ENCODE peak calls at places on chromosomes 1 and 21, in seven cellular contexts. M is prostate gland, Z is esophagus muscularis mucosa, S is left ventricle myocardium inferior, X is heart right ventricle, V is pancreas, Y is left lung. A is an unnamed sample.

GRCh38 chr1:30378991-30379581 is 344.3 kb downstream of the MATN1 start:
- DNase-seq in M (no peak), Z (no peak), S (no peak), X (no peak), V (no peak), Y (no peak), A (no peak)

GRCh38 chr1:193210991-193211390 is 24.6 kb upstream of the B3GALT2 start:
- DNase-seq in M (no peak), Z (no peak), S (no peak), X (no peak), V (no peak), Y (no peak), A (no peak)

GRCh38 chr1:60132108-60132507 is 58.5 kb upstream of the C1orf87 start:
- DNase-seq in M (no peak), Z (no peak), S (no peak), X (no peak), V (no peak), Y (no peak), A (no peak)

GRCh38 chr1:9900142-9901043 is 9.7 kb downstream of the CTNNBIP1 start:
- DNase-seq in M (peak; percentile 78), Z (no peak), S (peak; percentile 79), X (peak; percentile 71), V (peak; percentile 85), Y (peak; percentile 90), A (peak; percentile 63)

GRCh38 chr1:94063379-94063778 is 57.6 kb downstream of the ABCA4 start:
- DNase-seq in M (no peak), Z (no peak), S (peak; percentile 52), X (peak; percentile 40), V (peak; percentile 33), Y (no peak), A (peak; percentile 50)

GRCh38 chr1:56409112-56409691 is 170.2 kb downstream of the PLPP3 start:
- DNase-seq in M (no peak), Z (no peak), S (peak; percentile 27), X (peak; percentile 17), V (peak; percentile 55), Y (peak; percentile 77), A (no peak)

GRCh38 chr1:223033658-223034057 is 109.4 kb downstream of the TLR5 start:
- DNase-seq in M (no peak), Z (no peak), S (no peak), X (no peak), V (no peak), Y (no peak), A (no peak)

GRCh38 chr21:42474043-42474831 is 21.8 kb downstream of the RSPH1 start:
- DNase-seq in M (peak; percentile 57), Z (no peak), S (no peak), X (no peak), V (peak; percentile 74), Y (no peak), A (peak; percentile 76)

GRCh38 chr1:109623601-109624161 is 4.0 kb downstream of the AMPD2 start:
- DNase-seq in M (no peak), Z (peak; percentile 64), S (no peak), X (no peak), V (no peak), Y (no peak), A (no peak)

GRCh38 chr1:38872401-38873026 is 634 bp downstream of the MYCBP start:
- DNase-seq in M (no peak), Z (no peak), S (no peak), X (no peak), V (no peak), Y (no peak), A (no peak)

GRCh38 chr1:97332716-97333115 is 588.1 kb downstream of the DPYD start:
- DNase-seq in M (no peak), Z (no peak), S (no peak), X (no peak), V (no peak), Y (no peak), A (no peak)

GRCh38 chr1:119636500-119637089 is 11.5 kb downstream of the ZNF697 start:
- DNase-seq in M (no peak), Z (no peak), S (no peak), X (no peak), V (no peak), Y (no peak), A (no peak)

GRCh38 chr1:185045793-185046441 is 559 bp downstream of the RNF2 start:
- DNase-seq in M (peak; percentile 10), Z (no peak), S (no peak), X (no peak), V (peak; percentile 26), Y (peak; percentile 87), A (no peak)

GRCh38 chr1:3904843-3905185 is 4.7 kb upstream of the C1orf174 start:
- DNase-seq in M (no peak), Z (no peak), S (no peak), X (no peak), V (no peak), Y (no peak), A (no peak)

GRCh38 chr1:109641341-109641740 is 14.6 kb upstream of the GSTM4 start:
- DNase-seq in M (no peak), Z (no peak), S (no peak), X (no peak), V (no peak), Y (no peak), A (no peak)

GRCh38 chr1:45493116-45493697 is 2.2 kb upstream of the TESK2 start:
- DNase-seq in M (peak; percentile 70), Z (no peak), S (no peak), X (no peak), V (peak; percentile 25), Y (no peak), A (no peak)

GRCh38 chr1:233261206-233261605 is 34.3 kb downstream of the PCNX2 start:
- DNase-seq in M (no peak), Z (no peak), S (no peak), X (no peak), V (no peak), Y (no peak), A (no peak)

GRCh38 chr1:41735587-41736290 is 183.0 kb downstream of the HIVEP3 start:
- DNase-seq in M (no peak), Z (no peak), S (peak; percentile 49), X (peak; percentile 39), V (no peak), Y (no peak), A (no peak)

GRCh38 chr1:87404306-87404705 is 75.6 kb downstream of the LMO4 start:
- DNase-seq in M (no peak), Z (no peak), S (no peak), X (no peak), V (no peak), Y (no peak), A (no peak)

GRCh38 chr21:38925923-38926322 is 120.2 kb downstream of the ETS2 start:
- DNase-seq in M (peak; percentile 63), Z (peak; percentile 93), S (peak; percentile 58), X (peak; percentile 60), V (no peak), Y (peak; percentile 76), A (no peak)

GRCh38 chr1:215104283-215104682 is 21.7 kb downstream of the KCNK2 start:
- DNase-seq in M (no peak), Z (no peak), S (no peak), X (no peak), V (no peak), Y (no peak), A (no peak)

GRCh38 chr1:208264469-208265126 is 20.4 kb upstream of the PLXNA2 start:
- DNase-seq in M (no peak), Z (no peak), S (peak; percentile 24), X (no peak), V (no peak), Y (no peak), A (no peak)
- H3K4me3 ChIP-seq in M (no peak overlapping the region), Z (no peak overlapping the region), S (no peak overlapping the region), X (no peak overlapping the region), V (no peak overlapping the region), Y (no peak overlapping the region), A (no peak overlapping the region)

DNA sequence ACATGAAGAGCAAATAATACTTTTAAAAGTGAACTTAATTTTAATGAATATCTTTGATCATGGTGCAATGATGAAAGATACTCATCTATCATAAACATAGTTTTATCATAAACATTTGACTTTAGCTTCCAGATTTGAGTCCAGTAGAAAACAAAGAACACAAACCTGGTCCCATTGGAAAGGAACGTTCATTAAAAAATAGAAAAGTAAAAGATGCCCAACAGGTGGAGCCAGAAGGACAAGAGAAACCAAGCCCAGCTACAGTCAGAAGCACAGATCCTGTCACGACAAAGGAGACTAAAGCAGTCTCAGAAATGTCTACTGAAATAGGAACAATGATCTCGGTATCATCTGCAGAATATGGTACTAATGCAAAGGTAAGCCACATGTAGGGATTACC is 55.6 kb upstream of the MYOCOS start:
- DNase-seq in M (peak; percentile 21), Z (no peak), S (no peak), X (no peak), V (no peak), Y (no peak), A (peak; percentile 87)
- TF ChIP-seq CTCF in M (peak; percentile 18), Z (no peak), S (no peak), X (no peak), V (no peak), Y (no peak), A (peak; percentile 65)

GRCh38 chr1:51615780-51616291 is 1.1 kb upstream of the OSBPL9 start:
- DNase-seq in M (no peak), Z (no peak), S (no peak), X (no peak), V (no peak), Y (no peak), A (no peak)
- H3K4me3 ChIP-seq in M (no peak overlapping the region), Z (peak overlapping the region; percentile 81), S (peak overlapping the region; percentile 85), X (no peak overlapping the region), V (no peak overlapping the region), Y (no peak overlapping the region), A (no peak overlapping the region)

DNA sequence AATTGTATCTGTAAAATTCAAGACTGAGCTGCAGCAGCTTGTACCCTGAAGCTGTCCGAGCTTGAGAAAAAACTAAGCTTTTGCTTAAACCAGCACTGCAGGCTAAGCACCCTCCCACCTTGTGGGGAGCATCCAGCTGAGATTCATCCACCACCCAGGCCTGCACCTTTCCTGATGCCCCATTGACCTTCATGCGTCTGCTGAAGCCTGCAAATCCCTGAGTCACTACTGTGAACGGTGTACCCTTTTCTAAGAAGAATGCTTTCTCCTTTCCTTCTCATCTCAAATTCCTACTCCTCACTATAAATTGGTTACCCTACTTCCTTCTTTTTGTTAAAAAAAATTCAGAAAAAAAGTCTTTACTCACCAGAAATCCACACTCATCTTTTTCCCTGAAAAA is 90.9 kb upstream of the RGS18 start:
- DNase-seq in M (no peak), Z (no peak), S (no peak), X (no peak), V (no peak), Y (no peak), A (no peak)
- TF ChIP-seq CTCF in M (no peak), Z (no peak), S (no peak), X (no peak), V (no peak), Y (no peak), A (no peak)

DNA sequence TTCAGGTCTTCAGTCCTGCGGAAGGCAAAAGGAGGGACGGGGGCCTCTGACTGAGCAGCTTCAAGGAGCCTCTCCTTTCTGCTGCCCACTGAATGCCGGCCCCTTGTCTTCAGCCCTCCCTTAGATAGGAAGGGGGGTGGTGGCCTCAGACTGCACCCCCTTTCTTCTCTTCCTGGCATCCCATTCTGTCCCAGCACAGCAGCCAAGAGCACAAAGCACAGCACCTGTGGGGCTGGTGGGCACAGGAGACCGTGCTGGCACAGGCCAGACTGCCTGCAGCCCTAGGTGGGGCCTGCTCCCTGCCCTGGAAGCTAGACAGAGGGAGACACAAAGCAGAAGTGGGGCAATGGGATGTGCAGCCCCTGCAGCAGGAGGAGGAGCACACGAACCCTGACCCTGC is 1.7 kb upstream of the PAQR6 start:
- DNase-seq in M (no peak), Z (no peak), S (no peak), X (no peak), V (no peak), Y (no peak), A (no peak)
- H3K4me3 ChIP-seq in M (no peak overlapping the region), Z (no peak overlapping the region), S (no peak overlapping the region), X (no peak overlapping the region), V (no peak overlapping the region), Y (no peak overlapping the region), A (no peak overlapping the region)

A was measured in LNCaP clone FGC.